ENCODE peak calls at places on chromosomes 16 and 17, in five cellular contexts. Q, E, X, N and S are unnamed samples.

GRCh38 chr17:15782809-15783208 is 50.7 kb downstream of the TBC1D26 start:
- DNase-seq in Q (no peak), E (no peak), X (no peak), N (peak), S (no peak)

GRCh38 chr16:19926449-19927390 is 42.1 kb upstream of the GPRC5B start:
- DNase-seq in Q (no peak), E (no peak), X (peak), N (no peak), S (peak)

GRCh38 chr17:55769625-55770000 is 18.8 kb downstream of the PCTP start:
- DNase-seq in Q (no peak), E (no peak), X (peak), N (no peak), S (peak)

GRCh38 chr17:67281736-67282135 is 36.7 kb upstream of the HELZ start:
- DNase-seq in Q (no peak), E (no peak), X (no peak), N (no peak), S (no peak)

GRCh38 chr17:45008191-45008590 is 40.1 kb upstream of the C1QL1 start:
- DNase-seq in Q (peak), E (no peak), X (no peak), N (no peak), S (no peak)

GRCh38 chr16:28537076-28537475 is 1.7 kb downstream of the NUPR1 start:
- DNase-seq in Q (no peak), E (no peak), X (no peak), N (no peak), S (no peak)

GRCh38 chr17:58254803-58255202 is 16.4 kb downstream of the LPO start:
- DNase-seq in Q (no peak), E (no peak), X (peak), N (no peak), S (no peak)

GRCh38 chr17:40422990-40423611 is 5.4 kb upstream of the TOP2A start:
- DNase-seq in Q (no peak), E (no peak), X (peak), N (no peak), S (no peak)

GRCh38 chr16:87830673-87831420 is 38.5 kb downstream of the SLC7A5 start:
- DNase-seq in Q (no peak), E (no peak), X (no peak), N (no peak), S (no peak)

GRCh38 chr17:77343031-77343866 is 202.5 kb downstream of the SEC14L1 start:
- DNase-seq in Q (no peak), E (no peak), X (no peak), N (peak), S (no peak)

GRCh38 chr16:85975421-85976100 is 76.6 kb downstream of the IRF8 start:
- DNase-seq in Q (no peak), E (no peak), X (no peak), N (no peak), S (no peak)

GRCh38 chr16:81576696-81577095 is 132.1 kb downstream of the CMIP start:
- DNase-seq in Q (no peak), E (no peak), X (no peak), N (no peak), S (no peak)

GRCh38 chr17:21019976-21020575 is 22.7 kb downstream of the USP22 start:
- DNase-seq in Q (no peak), E (peak), X (peak), N (no peak), S (no peak)

GRCh38 chr17:45371414-45372324 is 54.8 kb upstream of the MAP3K14 start:
- DNase-seq in Q (no peak), E (no peak), X (peak), N (peak), S (peak)

GRCh38 chr17:38418693-38419507 is 9.4 kb upstream of the ARHGAP23 start:
- DNase-seq in Q (no peak), E (peak), X (no peak), N (no peak), S (no peak)

GRCh38 chr16:52471650-52472370 is 75.1 kb downstream of the TOX3 start:
- DNase-seq in Q (no peak), E (no peak), X (no peak), N (no peak), S (peak)

GRCh38 chr17:76696763-76697701 is 13.7 kb downstream of the MXRA7 start:
- DNase-seq in Q (no peak), E (peak), X (peak), N (no peak), S (no peak)

GRCh38 chr16:85444879-85445778 is 168.0 kb upstream of the GSE1 start:
- DNase-seq in Q (no peak), E (peak), X (no peak), N (no peak), S (no peak)

GRCh38 chr17:41659813-41660212 is 28.9 kb upstream of the EIF1 start:
- DNase-seq in Q (no peak), E (no peak), X (no peak), N (no peak), S (no peak)

GRCh38 chr16:35746281-35746962 is 2287.0 kb downstream of the TP53TG3F start:
- DNase-seq in Q (no peak), E (no peak), X (no peak), N (peak), S (no peak)

GRCh38 chr17:62093188-62094155 is 28.4 kb upstream of the MED13 start:
- DNase-seq in Q (no peak), E (no peak), X (peak), N (no peak), S (peak)

DNA sequence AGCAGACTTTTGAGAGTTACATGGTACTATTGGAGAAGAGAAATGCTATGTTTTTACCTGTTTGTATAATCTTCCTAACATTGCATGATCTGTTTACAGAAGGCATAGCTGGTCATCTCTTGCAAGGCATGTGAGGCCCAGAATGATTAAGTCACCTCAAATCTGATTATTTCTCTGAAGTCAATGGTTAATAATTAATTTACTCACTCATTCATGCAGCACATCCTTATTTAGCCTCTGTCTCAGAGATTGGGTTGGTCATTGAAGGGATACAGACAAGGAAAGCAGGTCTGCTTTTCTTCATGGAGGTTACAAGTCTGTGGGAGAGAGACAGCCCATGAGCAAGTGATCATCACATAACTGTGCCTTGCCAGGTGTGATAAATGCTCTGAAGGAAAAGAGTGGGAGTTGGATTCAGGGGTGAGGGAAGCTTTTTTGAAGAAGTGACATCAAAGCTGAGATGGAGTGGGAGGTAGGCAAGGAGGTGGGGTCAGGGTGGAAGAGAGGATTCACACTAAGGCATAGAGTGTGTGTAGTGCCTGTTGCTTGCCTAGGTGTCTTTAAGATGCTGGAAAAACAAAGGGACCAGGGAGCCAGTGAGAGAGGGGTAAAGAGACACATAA is 16.3 kb upstream of the RBFOX1 start:
- DNase-seq in Q (no peak), E (no peak), X (no peak), N (no peak), S (no peak)
- H3K4me3 ChIP-seq in Q (no peak), E (no peak), X (no peak), N (no peak), S (no peak)

GRCh38 chr17:19440421-19440820 is 29.4 kb downstream of the RNF112 start:
- DNase-seq in Q (no peak), E (peak), X (no peak), N (no peak), S (no peak)

GRCh38 chr17:19445105-19445504 is 34.1 kb downstream of the RNF112 start:
- DNase-seq in Q (no peak), E (no peak), X (no peak), N (no peak), S (no peak)

GRCh38 chr17:19447085-19447583 is 36.1 kb downstream of the RNF112 start:
- DNase-seq in Q (peak), E (peak), X (peak), N (peak), S (peak)

GRCh38 chr17:19448341-19449268 is 37.6 kb downstream of the RNF112 start:
- DNase-seq in Q (no peak), E (no peak), X (peak), N (no peak), S (peak)

GRCh38 chr17:19443148-19443547 is 32.1 kb downstream of the RNF112 start:
- DNase-seq in Q (no peak), E (peak), X (no peak), N (no peak), S (no peak)
- H3K4me3 ChIP-seq in Q (no peak), E (no peak), X (no peak), N (no peak), S (no peak)

GRCh38 chr16:58464916-58465731 is 34.8 kb upstream of the NDRG4 start:
- DNase-seq in Q (no peak), E (no peak), X (no peak), N (no peak), S (peak)
- H3K4me3 ChIP-seq in Q (no peak), E (peak), X (peak), N (peak), S (no peak)

GRCh38 chr16:56072096-56072495 is 119.2 kb upstream of the GNAO1 start:
- DNase-seq in Q (no peak), E (no peak), X (no peak), N (no peak), S (no peak)

GRCh38 chr16:56073508-56073907 is 117.8 kb upstream of the GNAO1 start:
- DNase-seq in Q (no peak), E (no peak), X (no peak), N (no peak), S (no peak)

GRCh38 chr16:56066617-56067016 is 124.7 kb upstream of the GNAO1 start:
- DNase-seq in Q (no peak), E (no peak), X (no peak), N (no peak), S (no peak)

GRCh38 chr16:56068816-56069215 is 122.5 kb upstream of the GNAO1 start:
- DNase-seq in Q (no peak), E (no peak), X (no peak), N (no peak), S (no peak)

GRCh38 chr16:56068314-56068713 is 123.0 kb upstream of the GNAO1 start:
- DNase-seq in Q (no peak), E (no peak), X (no peak), N (no peak), S (no peak)
- H3K4me3 ChIP-seq in Q (no peak), E (no peak), X (no peak), N (no peak), S (no peak)